ENCODE peak calls at places on chromosomes 5 and 9, in nine cellular contexts. F is suprapubic skin; D is astrocyte of the hippocampus; X is T-helper 9 cell; B is HT1080; T is fibroblast of mammary gland; J is activated naive CD4-positive, alpha-beta T cell; S is NCI-H1436; W is effector memory CD4-positive, alpha-beta T cell. R is an unnamed sample.

GRCh38 chr5:38468978-38469706 is 87.3 kb downstream of the LIFR start:
- DNase-seq in B (no peak), S (no peak), D (peak), W (no peak), J (no peak), T (peak), X (no peak), F (no peak), R (peak)

GRCh38 chr5:140327589-140327988 is 18.8 kb downstream of the HBEGF start:
- DNase-seq in X (no peak), B (no peak), D (peak), T (peak), W (no peak), F (no peak), J (no peak), S (peak), R (peak)

GRCh38 chr9:88373018-88373417 is 15.2 kb upstream of the SPIN1 start:
- DNase-seq in D (no peak), T (no peak), X (no peak), J (no peak), F (no peak), S (no peak), W (no peak), B (no peak), R (no peak)

GRCh38 chr9:87109182-87109581 is 161.9 kb upstream of the GAS1 start:
- DNase-seq in S (no peak), F (no peak), W (no peak), T (peak), J (no peak), D (peak), B (no peak), X (no peak), R (no peak)

GRCh38 chr5:72410896-72411295 is 90.7 kb downstream of the PTCD2 start:
- DNase-seq in T (no peak), X (no peak), S (no peak), J (no peak), D (no peak), W (no peak), B (no peak), F (no peak), R (no peak)

GRCh38 chr9:127664678-127665507 is 41.9 kb upstream of the CFAP157 start:
- DNase-seq in J (no peak), B (no peak), W (no peak), F (no peak), T (peak), S (no peak), X (no peak), D (no peak), R (peak)

GRCh38 chr9:126516936-126517750 is 96.6 kb upstream of the LMX1B start:
- DNase-seq in D (peak), F (peak), B (peak), S (no peak), T (peak), J (no peak), W (peak), X (peak), R (peak)

GRCh38 chr5:14386882-14387575 is 194.6 kb upstream of the OTULINL start:
- DNase-seq in B (no peak), F (no peak), W (no peak), D (no peak), S (no peak), T (no peak), J (no peak), X (no peak), R (no peak)

GRCh38 chr5:176629853-176630680 is at the start of the genes EIF4E1B and SNCB:
- DNase-seq in B (peak), T (no peak), F (no peak), S (peak), X (no peak), W (no peak), J (no peak), D (peak), R (no peak)

GRCh38 chr5:148151872-148152271 is 16.5 kb upstream of the SPINK14 start:
- DNase-seq in J (no peak), D (no peak), B (no peak), S (no peak), F (no peak), W (no peak), X (no peak), T (no peak), R (no peak)

GRCh38 chr5:89097103-89097502 is 214.1 kb upstream of the MEF2C start:
- DNase-seq in X (no peak), F (no peak), J (no peak), T (no peak), D (no peak), S (no peak), B (no peak), W (no peak), R (no peak)

GRCh38 chr9:129010267-129010975 is 17.7 kb downstream of the SH3GLB2 start:
- DNase-seq in X (no peak), B (no peak), F (no peak), J (no peak), D (no peak), S (no peak), T (no peak), W (no peak), R (no peak)

GRCh38 chr5:52801329-52801728 is 13.6 kb downstream of the ITGA1 start:
- DNase-seq in F (no peak), D (peak), T (peak), S (no peak), X (no peak), J (no peak), B (no peak), W (no peak), R (no peak)

GRCh38 chr9:127112056-127112455 is 10.4 kb downstream of the ANGPTL2 start:
- DNase-seq in F (no peak), X (no peak), W (no peak), T (no peak), J (no peak), D (no peak), S (no peak), B (no peak), R (no peak)

GRCh38 chr9:134302130-134302817 is 24.0 kb upstream of the RXRA start:
- DNase-seq in B (no peak), D (no peak), S (no peak), X (no peak), T (no peak), W (no peak), J (no peak), F (no peak), R (no peak)

GRCh38 chr5:66891184-66891925 is 295.2 kb downstream of the MAST4 start:
- DNase-seq in J (no peak), D (peak), S (no peak), W (no peak), F (no peak), X (no peak), T (no peak), B (peak), R (no peak)

GRCh38 chr9:71741841-71742648 is 26.3 kb downstream of the CEMIP2 start:
- DNase-seq in B (no peak), T (no peak), S (no peak), W (no peak), F (no peak), D (no peak), J (no peak), X (no peak), R (peak)

GRCh38 chr9:16704096-16704488 is 166.4 kb downstream of the BNC2 start:
- DNase-seq in J (no peak), T (peak), W (no peak), X (no peak), F (no peak), D (peak), S (no peak), B (no peak), R (no peak)

GRCh38 chr5:36537729-36538128 is 68.7 kb upstream of the SLC1A3 start:
- DNase-seq in F (no peak), B (no peak), W (no peak), J (no peak), S (no peak), X (no peak), T (no peak), D (peak), R (no peak)

GRCh38 chr5:45110399-45110798 is 301.7 kb downstream of the MRPS30 start:
- DNase-seq in W (no peak), F (no peak), B (no peak), T (no peak), S (no peak), X (no peak), J (no peak), D (no peak), R (no peak)

GRCh38 chr5:180803181-180804128 is 849 bp upstream of the MGAT1 start:
- DNase-seq in S (no peak), T (peak), X (peak), W (peak), D (peak), F (peak), B (no peak), J (no peak), R (no peak)

GRCh38 chr5:57447656-57448055 is 35.0 kb downstream of the ACTBL2 start:
- DNase-seq in F (no peak), D (peak), W (no peak), T (peak), X (no peak), S (no peak), J (no peak), B (no peak), R (no peak)

GRCh38 chr5:142097681-142098080 is 10.9 kb upstream of the NDFIP1 start:
- DNase-seq in F (no peak), T (no peak), J (no peak), B (peak), X (no peak), S (peak), W (no peak), D (no peak), R (no peak)

GRCh38 chr5:160042674-160043073 is 33.7 kb downstream of the TTC1 start:
- DNase-seq in F (no peak), X (no peak), B (no peak), J (no peak), T (no peak), S (no peak), W (no peak), D (no peak), R (no peak)

GRCh38 chr5:59608745-59609144 is 284.8 kb downstream of the PDE4D start:
- DNase-seq in J (no peak), T (peak), W (no peak), D (no peak), S (no peak), B (peak), F (no peak), X (no peak), R (no peak)

GRCh38 chr5:169941542-169941941 is 38.8 kb downstream of the INSYN2B start:
- DNase-seq in B (no peak), X (no peak), F (no peak), S (no peak), T (peak), J (no peak), W (no peak), D (no peak), R (no peak)

GRCh38 chr5:142753114-142753764 is 16.9 kb upstream of the ARHGAP26 start:
- DNase-seq in X (no peak), T (peak), S (no peak), J (no peak), D (peak), F (peak), B (no peak), W (no peak), R (no peak)

GRCh38 chr5:135333737-135334515 is 65.1 kb downstream of the MACROH2A1 start:
- DNase-seq in B (no peak), D (peak), S (no peak), X (no peak), F (no peak), W (no peak), T (peak), J (no peak), R (no peak)

GRCh38 chr5:2523180-2523579 is 228.3 kb downstream of the IRX2 start:
- DNase-seq in W (no peak), B (no peak), F (peak), S (no peak), J (no peak), X (no peak), T (no peak), D (no peak), R (no peak)